ENCODE peak calls at places on chromosomes 2 and 18, in eight cellular contexts. One of them, this sample, is unnamed.
A peak's percentile ranks its signal among the peaks of the same experiment; 100 is the strongest.

GRCh38 chr2:234462218-234462992 is 34.5 kb downstream of the ARL4C start:
- DNase-seq in transverse colon: no peak
- DNase-seq in PC-3: no peak
- DNase-seq in cardiac muscle cell: no peak
- DNase-seq in thoracic aorta: no peak
- DNase-seq in adrenal gland: no peak
- DNase-seq in naive thymus-derived CD4-positive, alpha-beta T cell: no peak
- DNase-seq in mammary epithelial cell: no peak
- DNase-seq in this sample: no peak

GRCh38 chr2:212953170-212953920 is 198.1 kb downstream of the IKZF2 start:
- DNase-seq in transverse colon: no peak
- DNase-seq in PC-3: no peak
- DNase-seq in cardiac muscle cell: no peak
- DNase-seq in thoracic aorta: no peak
- DNase-seq in adrenal gland: no peak
- DNase-seq in naive thymus-derived CD4-positive, alpha-beta T cell: no peak
- DNase-seq in mammary epithelial cell: no peak
- DNase-seq in this sample: no peak

GRCh38 chr2:147490612-147491261 is 354.1 kb upstream of the ACVR2A start:
- DNase-seq in transverse colon: no peak
- DNase-seq in PC-3: no peak
- DNase-seq in cardiac muscle cell: no peak
- DNase-seq in thoracic aorta: no peak
- DNase-seq in adrenal gland: no peak
- DNase-seq in naive thymus-derived CD4-positive, alpha-beta T cell: no peak
- DNase-seq in mammary epithelial cell: no peak
- DNase-seq in this sample: no peak

GRCh38 chr2:240958366-240959213 is 39.8 kb upstream of the SNED1 start:
- DNase-seq in transverse colon: no peak
- DNase-seq in PC-3: no peak
- DNase-seq in cardiac muscle cell: no peak
- DNase-seq in thoracic aorta: no peak
- DNase-seq in adrenal gland: no peak
- DNase-seq in naive thymus-derived CD4-positive, alpha-beta T cell: no peak
- DNase-seq in mammary epithelial cell: no peak
- DNase-seq in this sample: no peak

GRCh38 chr2:37676274-37676673 is 4.8 kb upstream of the CDC42EP3 start:
- DNase-seq in transverse colon: no peak
- DNase-seq in PC-3: peak; percentile 88
- DNase-seq in cardiac muscle cell: no peak
- DNase-seq in thoracic aorta: no peak
- DNase-seq in adrenal gland: no peak
- DNase-seq in naive thymus-derived CD4-positive, alpha-beta T cell: no peak
- DNase-seq in mammary epithelial cell: peak; percentile 80
- DNase-seq in this sample: peak; percentile 86

GRCh38 chr18:9466911-9467310 is 8.4 kb upstream of the RALBP1 start:
- DNase-seq in transverse colon: no peak
- DNase-seq in PC-3: no peak
- DNase-seq in cardiac muscle cell: no peak
- DNase-seq in thoracic aorta: no peak
- DNase-seq in adrenal gland: no peak
- DNase-seq in naive thymus-derived CD4-positive, alpha-beta T cell: no peak
- DNase-seq in mammary epithelial cell: no peak
- DNase-seq in this sample: no peak

GRCh38 chr18:22985250-22985649 is 52.1 kb downstream of the RBBP8 start:
- DNase-seq in transverse colon: no peak
- DNase-seq in PC-3: peak; percentile 33
- DNase-seq in cardiac muscle cell: no peak
- DNase-seq in thoracic aorta: no peak
- DNase-seq in adrenal gland: no peak
- DNase-seq in naive thymus-derived CD4-positive, alpha-beta T cell: no peak
- DNase-seq in mammary epithelial cell: no peak
- DNase-seq in this sample: no peak

GRCh38 chr2:20103514-20103913 is 52.1 kb upstream of the LAPTM4A start:
- DNase-seq in transverse colon: no peak
- DNase-seq in PC-3: peak; percentile 59
- DNase-seq in cardiac muscle cell: peak; percentile 27
- DNase-seq in thoracic aorta: no peak
- DNase-seq in adrenal gland: no peak
- DNase-seq in naive thymus-derived CD4-positive, alpha-beta T cell: no peak
- DNase-seq in mammary epithelial cell: peak; percentile 59
- DNase-seq in this sample: no peak

GRCh38 chr2:128414351-128414750 is 95.7 kb upstream of the HS6ST1 start:
- DNase-seq in transverse colon: no peak
- DNase-seq in PC-3: no peak
- DNase-seq in cardiac muscle cell: no peak
- DNase-seq in thoracic aorta: no peak
- DNase-seq in adrenal gland: no peak
- DNase-seq in naive thymus-derived CD4-positive, alpha-beta T cell: no peak
- DNase-seq in mammary epithelial cell: no peak
- DNase-seq in this sample: no peak

GRCh38 chr2:229825476-229825875 is 96.3 kb downstream of the TRIP12 start:
- DNase-seq in transverse colon: no peak
- DNase-seq in PC-3: no peak
- DNase-seq in cardiac muscle cell: no peak
- DNase-seq in thoracic aorta: no peak
- DNase-seq in adrenal gland: no peak
- DNase-seq in naive thymus-derived CD4-positive, alpha-beta T cell: no peak
- DNase-seq in mammary epithelial cell: no peak
- DNase-seq in this sample: no peak

GRCh38 chr18:23380001-23380550 is 73.0 kb upstream of the RIOK3 start:
- DNase-seq in transverse colon: no peak
- DNase-seq in PC-3: peak; percentile 43
- DNase-seq in cardiac muscle cell: no peak
- DNase-seq in thoracic aorta: no peak
- DNase-seq in adrenal gland: no peak
- DNase-seq in naive thymus-derived CD4-positive, alpha-beta T cell: no peak
- DNase-seq in mammary epithelial cell: peak; percentile 5
- DNase-seq in this sample: peak; percentile 56

GRCh38 chr18:79173742-79174141 is 104.5 kb downstream of the ATP9B start:
- DNase-seq in transverse colon: no peak
- DNase-seq in PC-3: no peak
- DNase-seq in cardiac muscle cell: no peak
- DNase-seq in thoracic aorta: no peak
- DNase-seq in adrenal gland: no peak
- DNase-seq in naive thymus-derived CD4-positive, alpha-beta T cell: no peak
- DNase-seq in mammary epithelial cell: no peak
- DNase-seq in this sample: no peak

GRCh38 chr2:207937818-207938217 is 87.5 kb downstream of the PLEKHM3 start:
- DNase-seq in transverse colon: no peak
- DNase-seq in PC-3: no peak
- DNase-seq in cardiac muscle cell: no peak
- DNase-seq in thoracic aorta: no peak
- DNase-seq in adrenal gland: no peak
- DNase-seq in naive thymus-derived CD4-positive, alpha-beta T cell: no peak
- DNase-seq in mammary epithelial cell: no peak
- DNase-seq in this sample: no peak

GRCh38 chr18:67705748-67706147 is 189.2 kb upstream of the DSEL start:
- DNase-seq in transverse colon: no peak
- DNase-seq in PC-3: peak; percentile 17
- DNase-seq in cardiac muscle cell: peak; percentile 24
- DNase-seq in thoracic aorta: no peak
- DNase-seq in adrenal gland: no peak
- DNase-seq in naive thymus-derived CD4-positive, alpha-beta T cell: no peak
- DNase-seq in mammary epithelial cell: no peak
- DNase-seq in this sample: no peak

GRCh38 chr18:34033968-34034367 is 190.7 kb downstream of the NOL4 start:
- DNase-seq in transverse colon: no peak
- DNase-seq in PC-3: no peak
- DNase-seq in cardiac muscle cell: no peak
- DNase-seq in thoracic aorta: no peak
- DNase-seq in adrenal gland: no peak
- DNase-seq in naive thymus-derived CD4-positive, alpha-beta T cell: no peak
- DNase-seq in mammary epithelial cell: no peak
- DNase-seq in this sample: no peak

DNA sequence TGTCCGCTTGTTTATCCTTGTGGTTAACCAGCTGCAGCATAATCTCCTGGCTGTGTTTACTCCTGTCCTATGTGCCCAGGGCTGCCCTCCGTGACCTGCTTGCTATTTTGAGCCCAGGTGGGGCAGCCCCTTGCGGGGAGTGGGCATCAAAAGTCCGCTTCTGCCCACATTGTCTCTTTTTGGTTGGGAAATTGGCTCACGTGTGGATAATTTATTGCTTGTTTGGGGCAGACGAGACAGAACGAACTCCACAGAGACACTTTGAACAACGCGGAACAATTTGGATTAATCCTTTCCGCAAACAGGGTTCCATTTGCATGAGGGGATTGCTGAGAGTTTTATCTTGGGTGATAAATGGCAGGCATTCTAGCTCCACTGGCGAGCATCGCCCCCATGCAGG is 8.1 kb upstream of the CXCR4 start:
- DNase-seq in transverse colon: no peak
- DNase-seq in PC-3: no peak
- DNase-seq in cardiac muscle cell: no peak
- DNase-seq in thoracic aorta: no peak
- DNase-seq in adrenal gland: no peak
- DNase-seq in naive thymus-derived CD4-positive, alpha-beta T cell: no peak
- DNase-seq in mammary epithelial cell: no peak
- DNase-seq in this sample: no peak
- H3K27me3 ChIP-seq in transverse colon: peaks cover 21% of the 10 kb centered on the region
- H3K27me3 ChIP-seq in PC-3: peaks cover 61% of the 10 kb centered on the region
- H3K27me3 ChIP-seq in cardiac muscle cell: no peaks in the 10 kb centered on the region
- H3K27me3 ChIP-seq in thoracic aorta: no peaks in the 10 kb centered on the region
- H3K27me3 ChIP-seq in adrenal gland: no peaks in the 10 kb centered on the region
- H3K27me3 ChIP-seq in naive thymus-derived CD4-positive, alpha-beta T cell: no peaks in the 10 kb centered on the region
- H3K27me3 ChIP-seq in mammary epithelial cell: peaks cover 21% of the 10 kb centered on the region
- H3K27me3 ChIP-seq in this sample: no peaks in the 10 kb centered on the region

DNA sequence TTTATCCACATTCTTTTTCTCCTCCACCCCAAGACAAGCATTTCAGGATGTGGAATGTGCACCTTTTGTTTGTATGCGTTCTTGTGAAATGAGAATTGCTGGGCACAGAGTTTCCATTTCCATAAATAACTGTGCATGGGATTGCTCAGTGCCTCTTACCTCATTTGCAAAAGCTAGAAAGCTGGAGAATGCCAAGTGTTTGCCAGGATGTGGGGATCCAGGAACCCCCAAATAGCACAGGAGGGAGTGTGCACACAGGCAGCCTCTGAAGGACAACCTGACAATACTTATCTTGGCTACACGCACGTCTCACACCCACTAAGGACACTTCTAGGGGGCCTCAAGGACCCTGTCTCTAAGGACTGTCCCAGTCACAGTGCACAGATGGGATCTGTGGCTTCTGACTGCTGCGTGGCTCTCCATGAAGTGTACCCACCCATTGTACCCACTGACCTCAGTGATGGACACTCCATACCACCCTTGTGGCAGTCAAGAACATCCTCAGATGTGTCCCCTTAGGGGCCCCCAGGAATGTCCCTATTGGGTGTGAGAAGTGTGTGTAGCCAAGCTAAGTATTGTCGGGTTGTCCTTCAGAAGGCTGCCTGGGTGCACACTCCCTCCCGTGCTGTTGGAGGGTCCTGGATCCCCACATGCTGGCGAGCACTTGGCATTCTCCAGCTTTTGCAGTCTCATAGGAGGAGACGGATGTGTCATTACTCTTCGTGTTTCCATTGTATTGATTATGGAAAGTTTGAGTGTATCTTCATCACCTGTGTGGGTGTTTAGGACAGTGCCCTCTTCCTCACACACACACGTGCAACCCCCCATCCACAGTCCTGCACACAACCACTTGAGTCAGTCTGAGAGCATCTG is 38.3 kb downstream of the CAPN13 start:
- DNase-seq in transverse colon: no peak
- DNase-seq in PC-3: no peak
- DNase-seq in cardiac muscle cell: no peak
- DNase-seq in thoracic aorta: no peak
- DNase-seq in adrenal gland: no peak
- DNase-seq in naive thymus-derived CD4-positive, alpha-beta T cell: no peak
- DNase-seq in mammary epithelial cell: no peak
- DNase-seq in this sample: no peak
- H3K4me1 ChIP-seq in transverse colon: no peaks in the 10 kb centered on the region
- H3K4me1 ChIP-seq in PC-3: no peaks in the 10 kb centered on the region
- H3K4me1 ChIP-seq in cardiac muscle cell: peaks cover 3% of the 10 kb centered on the region
- H3K4me1 ChIP-seq in thoracic aorta: no peaks in the 10 kb centered on the region
- H3K4me1 ChIP-seq in adrenal gland: no peaks in the 10 kb centered on the region
- H3K4me1 ChIP-seq in naive thymus-derived CD4-positive, alpha-beta T cell: no peaks in the 10 kb centered on the region
- H3K4me1 ChIP-seq in mammary epithelial cell: peaks cover 3% of the 10 kb centered on the region
- H3K4me1 ChIP-seq in this sample: no peaks in the 10 kb centered on the region

GRCh38 chr2:33421820-33422219 is 54.6 kb upstream of the RASGRP3 start:
- DNase-seq in transverse colon: no peak
- DNase-seq in PC-3: no peak
- DNase-seq in cardiac muscle cell: no peak
- DNase-seq in thoracic aorta: no peak
- DNase-seq in adrenal gland: no peak
- DNase-seq in naive thymus-derived CD4-positive, alpha-beta T cell: no peak
- DNase-seq in mammary epithelial cell: no peak
- DNase-seq in this sample: no peak

GRCh38 chr2:33426666-33427231 is 49.7 kb upstream of the RASGRP3 start:
- DNase-seq in transverse colon: no peak
- DNase-seq in PC-3: peak; percentile 38
- DNase-seq in cardiac muscle cell: peak; percentile 86
- DNase-seq in thoracic aorta: no peak
- DNase-seq in adrenal gland: no peak
- DNase-seq in naive thymus-derived CD4-positive, alpha-beta T cell: no peak
- DNase-seq in mammary epithelial cell: peak; percentile 69
- DNase-seq in this sample: peak; percentile 17

GRCh38 chr2:33425660-33426059 is 50.8 kb upstream of the RASGRP3 start:
- DNase-seq in transverse colon: no peak
- DNase-seq in PC-3: peak; percentile 52
- DNase-seq in cardiac muscle cell: no peak
- DNase-seq in thoracic aorta: no peak
- DNase-seq in adrenal gland: no peak
- DNase-seq in naive thymus-derived CD4-positive, alpha-beta T cell: no peak
- DNase-seq in mammary epithelial cell: peak; percentile 64
- DNase-seq in this sample: no peak

GRCh38 chr2:33420726-33421125 is 55.7 kb upstream of the RASGRP3 start:
- DNase-seq in transverse colon: no peak
- DNase-seq in PC-3: no peak
- DNase-seq in cardiac muscle cell: no peak
- DNase-seq in thoracic aorta: no peak
- DNase-seq in adrenal gland: no peak
- DNase-seq in naive thymus-derived CD4-positive, alpha-beta T cell: no peak
- DNase-seq in mammary epithelial cell: no peak
- DNase-seq in this sample: no peak

GRCh38 chr2:33425156-33425555 is 51.3 kb upstream of the RASGRP3 start:
- DNase-seq in transverse colon: no peak
- DNase-seq in PC-3: no peak
- DNase-seq in cardiac muscle cell: no peak
- DNase-seq in thoracic aorta: no peak
- DNase-seq in adrenal gland: no peak
- DNase-seq in naive thymus-derived CD4-positive, alpha-beta T cell: no peak
- DNase-seq in mammary epithelial cell: no peak
- DNase-seq in this sample: no peak
- H3K27me3 ChIP-seq in transverse colon: no peaks in the 10 kb centered on the region
- H3K27me3 ChIP-seq in PC-3: no peaks in the 10 kb centered on the region
- H3K27me3 ChIP-seq in cardiac muscle cell: no peaks in the 10 kb centered on the region
- H3K27me3 ChIP-seq in thoracic aorta: no peaks in the 10 kb centered on the region
- H3K27me3 ChIP-seq in adrenal gland: no peaks in the 10 kb centered on the region
- H3K27me3 ChIP-seq in naive thymus-derived CD4-positive, alpha-beta T cell: no peaks in the 10 kb centered on the region
- H3K27me3 ChIP-seq in mammary epithelial cell: no peaks in the 10 kb centered on the region
- H3K27me3 ChIP-seq in this sample: no peaks in the 10 kb centered on the region

DNA sequence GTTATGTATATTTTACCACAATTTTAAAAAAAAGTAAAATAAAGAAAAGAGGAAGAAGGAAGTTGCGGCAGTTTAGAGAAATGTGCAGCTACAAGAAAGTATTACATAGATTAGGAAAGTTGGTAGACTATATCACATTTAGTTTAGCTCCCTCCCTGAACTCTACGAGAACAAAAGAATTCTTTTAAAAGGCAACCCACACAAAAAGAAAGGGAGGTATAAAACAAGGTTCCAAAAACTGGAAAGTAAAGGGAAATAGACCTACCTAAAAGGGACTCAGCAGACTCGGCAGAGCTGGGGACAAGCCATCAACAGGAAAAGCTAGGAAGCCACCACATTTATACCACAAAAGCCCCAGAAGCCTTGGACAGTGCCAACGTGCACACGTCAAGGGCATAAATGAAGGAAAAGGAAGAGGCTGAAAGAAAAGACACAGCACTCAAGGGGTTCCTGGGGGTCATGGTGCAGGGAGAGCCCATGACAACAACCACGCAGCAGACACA is 9.1 kb downstream of the TMEM127 start:
- DNase-seq in transverse colon: no peak
- DNase-seq in PC-3: no peak
- DNase-seq in cardiac muscle cell: no peak
- DNase-seq in thoracic aorta: no peak
- DNase-seq in adrenal gland: no peak
- DNase-seq in naive thymus-derived CD4-positive, alpha-beta T cell: peak; percentile 47
- DNase-seq in mammary epithelial cell: no peak
- DNase-seq in this sample: no peak
- H3K4me1 ChIP-seq in transverse colon: peaks cover 37% of the 10 kb centered on the region
- H3K4me1 ChIP-seq in PC-3: peaks cover 36% of the 10 kb centered on the region
- H3K4me1 ChIP-seq in cardiac muscle cell: peaks cover 42% of the 10 kb centered on the region
- H3K4me1 ChIP-seq in thoracic aorta: peaks cover 52% of the 10 kb centered on the region
- H3K4me1 ChIP-seq in adrenal gland: peaks cover 55% of the 10 kb centered on the region
- H3K4me1 ChIP-seq in naive thymus-derived CD4-positive, alpha-beta T cell: peaks cover 63% of the 10 kb centered on the region
- H3K4me1 ChIP-seq in mammary epithelial cell: peaks cover 19% of the 10 kb centered on the region
- H3K4me1 ChIP-seq in this sample: peaks cover 27% of the 10 kb centered on the region

This sample was measured in PC-9.